ENCODE peak calls at places on chromosomes 3 and 15, in six cellular contexts. Q is kidney, J is spleen, W is SK-N-SH, E is cardiac fibroblast, U is tibial artery. Z is an unnamed sample.

GRCh38 chr3:58274027-58274614 is 31.9 kb upstream of the RPP14 start:
- DNase-seq in Q (no peak), J (no peak), W (no peak), E (peak), U (no peak), Z (no peak)

GRCh38 chr15:78023081-78023665 is 54.3 kb downstream of the TBC1D2B start:
- DNase-seq in Q (no peak), J (no peak), W (no peak), E (no peak), U (no peak), Z (no peak)

GRCh38 chr15:100596792-100597191 is 5.2 kb downstream of the LINS1 start:
- DNase-seq in Q (peak), J (peak), W (no peak), E (peak), U (no peak), Z (no peak)

GRCh38 chr3:105284876-105285275 is 81.8 kb upstream of the ALCAM start:
- DNase-seq in Q (no peak), J (no peak), W (no peak), E (peak), U (no peak), Z (no peak)

GRCh38 chr3:58288011-58288728 is 17.9 kb upstream of the RPP14 start:
- DNase-seq in Q (no peak), J (no peak), W (no peak), E (no peak), U (no peak), Z (no peak)

GRCh38 chr3:126085841-126086240 is 1.9 kb upstream of the SLC41A3 start:
- DNase-seq in Q (no peak), J (no peak), W (no peak), E (no peak), U (no peak), Z (no peak)

GRCh38 chr3:33146791-33147445 is 33.1 kb downstream of the CRTAP start:
- DNase-seq in Q (no peak), J (no peak), W (no peak), E (peak), U (no peak), Z (no peak)

GRCh38 chr15:71921191-71921590 is 110.8 kb downstream of the NR2E3 start:
- DNase-seq in Q (no peak), J (no peak), W (no peak), E (no peak), U (no peak), Z (no peak)

GRCh38 chr3:187572431-187572830 is 97.8 kb downstream of the SST start:
- DNase-seq in Q (no peak), J (no peak), W (no peak), E (peak), U (no peak), Z (no peak)

GRCh38 chr3:145698252-145698651 is 462.7 kb downstream of the PLOD2 start:
- DNase-seq in Q (no peak), J (no peak), W (no peak), E (no peak), U (no peak), Z (no peak)

GRCh38 chr3:143478124-143478693 is 358.6 kb downstream of the CHST2 start:
- DNase-seq in Q (no peak), J (no peak), W (no peak), E (no peak), U (no peak), Z (no peak)

GRCh38 chr15:92130906-92131305 is 262.8 kb upstream of the ST8SIA2 start:
- DNase-seq in Q (no peak), J (no peak), W (no peak), E (no peak), U (no peak), Z (no peak)

GRCh38 chr3:10956991-10957390 is 35.6 kb upstream of the SLC6A1 start:
- DNase-seq in Q (no peak), J (no peak), W (no peak), E (no peak), U (no peak), Z (no peak)

GRCh38 chr15:64507293-64507802 is 47.0 kb downstream of the ZNF609 start:
- DNase-seq in Q (peak), J (peak), W (peak), E (peak), U (peak), Z (no peak)

GRCh38 chr3:150449169-150449721 is 41.1 kb downstream of the TSC22D2 start:
- DNase-seq in Q (no peak), J (no peak), W (no peak), E (peak), U (no peak), Z (peak)

GRCh38 chr15:70853855-70854668 is at the start of gene LARP6:
- DNase-seq in Q (peak), J (no peak), W (peak), E (peak), U (peak), Z (no peak)

GRCh38 chr15:85489773-85490493 is 109.5 kb downstream of the AKAP13 start:
- DNase-seq in Q (no peak), J (no peak), W (no peak), E (no peak), U (no peak), Z (no peak)
- H3K4me3 ChIP-seq in Q (no peak), J (no peak), W (no peak), E (no peak), U (no peak), Z (no peak)

DNA sequence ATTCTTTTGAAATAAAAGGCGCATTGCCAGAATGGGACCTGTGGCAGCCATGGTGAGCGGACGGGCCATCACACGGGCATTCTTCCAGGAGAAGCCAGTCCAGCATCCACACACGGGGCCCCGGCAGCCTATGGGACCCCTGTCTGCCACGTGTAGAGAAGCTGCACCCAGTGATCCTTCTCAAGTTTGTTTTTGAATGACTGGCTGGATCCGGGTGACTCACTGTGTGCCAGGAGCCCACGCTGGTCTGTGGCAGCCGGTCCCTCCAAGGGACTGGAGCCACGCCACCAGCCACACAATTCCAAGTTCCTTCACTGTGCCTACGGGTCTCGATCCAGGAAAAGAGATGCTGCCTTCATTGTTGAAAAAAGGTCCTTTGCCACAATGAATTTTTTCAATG is 58.1 kb downstream of the ATP10A start:
- DNase-seq in Q (peak), J (no peak), W (no peak), E (peak), U (peak), Z (no peak)
- TF ChIP-seq CTCF in Q (no peak), J (no peak), W (no peak), E (no peak), U (no peak), Z (no peak)

GRCh38 chr3:13838421-13838820 is 41.5 kb downstream of the WNT7A start:
- DNase-seq in Q (no peak), J (peak), W (no peak), E (no peak), U (no peak), Z (no peak)

GRCh38 chr3:13839766-13840340 is 40.0 kb downstream of the WNT7A start:
- DNase-seq in Q (no peak), J (peak), W (no peak), E (no peak), U (no peak), Z (no peak)

GRCh38 chr3:13836658-13837587 is 42.9 kb downstream of the WNT7A start:
- DNase-seq in Q (no peak), J (peak), W (no peak), E (no peak), U (no peak), Z (no peak)

GRCh38 chr3:13839253-13839652 is 40.6 kb downstream of the WNT7A start:
- DNase-seq in Q (no peak), J (peak), W (no peak), E (no peak), U (no peak), Z (no peak)

DNA sequence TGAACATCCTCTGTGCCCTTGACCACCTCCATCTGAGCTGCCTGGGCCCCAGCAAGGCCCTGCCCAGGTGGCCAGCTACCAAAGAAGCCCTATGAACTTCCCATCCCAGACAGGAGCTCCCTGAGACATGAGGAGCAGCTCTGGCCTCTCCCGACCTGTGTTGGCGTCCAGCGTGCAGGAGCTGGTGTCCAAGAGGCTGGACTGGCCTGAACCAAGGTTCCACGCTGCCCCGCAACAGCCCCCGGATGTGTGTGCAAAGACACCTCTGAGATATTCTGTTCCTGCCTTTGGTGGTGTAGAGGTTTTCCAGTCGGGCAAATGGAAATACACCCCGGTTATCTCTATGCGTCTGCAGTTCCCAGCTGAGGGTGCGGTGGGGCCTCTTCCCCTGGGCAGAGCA is 42.1 kb downstream of the WNT7A start:
- DNase-seq in Q (no peak), J (peak), W (no peak), E (no peak), U (no peak), Z (no peak)
- H3K4me3 ChIP-seq in Q (no peak), J (no peak), W (no peak), E (no peak), U (no peak), Z (no peak)

GRCh38 chr3:64445318-64446300 is 220.3 kb upstream of the PRICKLE2 start:
- DNase-seq in Q (peak), J (no peak), W (peak), E (no peak), U (no peak), Z (no peak)
- TF ChIP-seq CTCF in Q (no peak), J (no peak), W (no peak), E (no peak), U (no peak), Z (no peak)

GRCh38 chr3:16338124-16338523 is 73.1 kb downstream of the OXNAD1 start:
- DNase-seq in Q (no peak), J (peak), W (no peak), E (peak), U (no peak), Z (no peak)

GRCh38 chr3:16335772-16336621 is 71.0 kb downstream of the OXNAD1 start:
- DNase-seq in Q (no peak), J (no peak), W (no peak), E (no peak), U (no peak), Z (no peak)

GRCh38 chr3:16335364-16335763 is 70.4 kb downstream of the OXNAD1 start:
- DNase-seq in Q (no peak), J (no peak), W (no peak), E (no peak), U (no peak), Z (no peak)

GRCh38 chr3:16336876-16337275 is 71.9 kb downstream of the OXNAD1 start:
- DNase-seq in Q (no peak), J (no peak), W (no peak), E (no peak), U (no peak), Z (no peak)

DNA sequence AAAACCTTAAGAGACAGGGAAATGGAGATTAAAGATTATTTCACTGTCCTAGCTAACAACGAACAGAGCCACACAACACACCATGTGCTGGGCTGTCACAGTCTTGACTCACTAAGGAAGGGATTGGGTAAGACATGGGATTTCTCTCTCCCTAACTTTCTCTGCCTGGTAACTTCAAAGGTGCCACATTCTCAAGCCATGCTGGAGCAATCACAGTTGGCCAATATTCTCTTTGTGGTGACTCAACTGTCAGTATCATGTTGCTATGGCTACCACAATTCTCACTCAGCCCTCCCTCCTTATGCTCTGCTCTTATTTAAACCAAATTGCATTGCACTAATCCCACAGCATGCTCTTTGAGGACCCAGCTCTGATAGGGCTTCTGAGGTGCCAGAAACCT is 74.0 kb downstream of the OXNAD1 start:
- DNase-seq in Q (no peak), J (no peak), W (no peak), E (peak), U (no peak), Z (peak)
- H3K4me3 ChIP-seq in Q (no peak), J (no peak), W (no peak), E (no peak), U (no peak), Z (no peak)

DNA sequence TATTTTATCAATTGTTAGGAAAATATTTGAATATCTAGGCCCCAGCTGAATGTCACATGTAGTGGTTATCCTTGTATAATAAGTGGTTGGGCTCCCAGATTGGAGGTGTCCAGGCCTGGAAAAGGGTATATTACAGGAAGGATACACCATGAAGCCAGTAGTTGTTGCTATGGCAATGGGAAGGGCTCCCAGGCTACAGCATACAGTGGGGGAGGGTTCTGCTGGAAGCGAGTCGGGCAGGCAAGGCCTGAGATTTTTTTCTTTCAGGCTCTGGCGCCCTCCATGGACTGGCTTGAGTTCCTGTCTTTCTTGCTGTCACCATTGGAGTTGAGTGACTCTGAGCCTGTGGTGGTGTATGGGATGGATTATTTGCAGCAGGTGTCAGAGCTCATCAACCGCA is 8.9 kb downstream of the ECE2 start:
- DNase-seq in Q (no peak), J (no peak), W (peak), E (peak), U (no peak), Z (no peak)
- TF ChIP-seq CTCF in Q (peak), J (no peak), W (peak), E (peak), U (no peak), Z (peak)

GRCh38 chr15:76140069-76140454 is 80.3 kb downstream of the TMEM266 start:
- DNase-seq in Q (peak), J (no peak), W (no peak), E (peak), U (no peak), Z (no peak)
- H3K4me3 ChIP-seq in Q (no peak), J (peak), W (no peak), E (no peak), U (no peak), Z (no peak)

GRCh38 chr3:50415066-50415465 is 55.7 kb upstream of the TMEM115 start:
- DNase-seq in Q (no peak), J (no peak), W (no peak), E (no peak), U (no peak), Z (no peak)
- TF ChIP-seq CTCF in Q (no peak), J (no peak), W (no peak), E (peak), U (no peak), Z (no peak)